ENCODE peak calls at places on chromosome 1, in six cellular contexts. X is kidney, E is IMR-90, Z is GM23248, M is colonic mucosa, D is fibroblast of lung. G is an unnamed sample. For H3K9me3 and H3K4me1, the result is how much of the 10 kb centered on the place peaks cover.

GRCh38 chr1:198780376-198780775 is 141.5 kb downstream of the PTPRC start:
- DNase-seq in E (peak), Z (no peak), X (no peak), M (no peak), D (peak), G (no peak)

GRCh38 chr1:43432907-43433306 is 20.8 kb downstream of the HYI start:
- DNase-seq in M (no peak), Z (no peak), D (no peak), E (no peak), X (no peak), G (no peak)

GRCh38 chr1:182080955-182081582 is 19.6 kb upstream of the ZNF648 start:
- DNase-seq in Z (peak), D (peak), M (no peak), X (no peak), E (peak), G (no peak)

GRCh38 chr1:90114521-90115141 is 119.7 kb downstream of the ZNF326 start:
- DNase-seq in M (no peak), E (peak), Z (peak), X (no peak), D (peak), G (no peak)

GRCh38 chr1:232038704-232039103 is 412.1 kb downstream of the DISC1 start:
- DNase-seq in X (no peak), Z (peak), M (no peak), E (no peak), D (no peak), G (no peak)

GRCh38 chr1:181568736-181569135 is 85.4 kb downstream of the CACNA1E start:
- DNase-seq in X (no peak), D (no peak), M (no peak), E (no peak), Z (no peak), G (no peak)

GRCh38 chr1:43447891-43448708 is 5.6 kb downstream of the HYI start:
- DNase-seq in D (no peak), M (no peak), Z (no peak), X (peak), E (no peak), G (peak)

GRCh38 chr1:12464627-12465056 is 153.4 kb downstream of the DHRS3 start:
- DNase-seq in E (peak), X (no peak), Z (peak), M (no peak), D (peak), G (no peak)

GRCh38 chr1:78004719-78005346 is at the start of gene DNAJB4:
- DNase-seq in M (peak), D (peak), X (no peak), E (peak), Z (peak), G (no peak)

GRCh38 chr1:232422901-232423300 is 207.0 kb downstream of the SIPA1L2 start:
- DNase-seq in E (peak), X (no peak), M (no peak), D (no peak), Z (peak), G (no peak)

GRCh38 chr1:231937013-231937754 is 310.6 kb downstream of the DISC1 start:
- DNase-seq in E (no peak), D (no peak), X (no peak), M (peak), Z (no peak), G (peak)

GRCh38 chr1:225754940-225755635 is 22.5 kb upstream of the SRP9 start:
- DNase-seq in Z (peak), M (peak), E (peak), D (peak), X (no peak), G (no peak)

GRCh38 chr1:148292915-148293314 is 140.8 kb upstream of the NBPF11 start:
- DNase-seq in E (no peak), M (no peak), X (no peak), D (no peak), Z (no peak), G (no peak)

DNA sequence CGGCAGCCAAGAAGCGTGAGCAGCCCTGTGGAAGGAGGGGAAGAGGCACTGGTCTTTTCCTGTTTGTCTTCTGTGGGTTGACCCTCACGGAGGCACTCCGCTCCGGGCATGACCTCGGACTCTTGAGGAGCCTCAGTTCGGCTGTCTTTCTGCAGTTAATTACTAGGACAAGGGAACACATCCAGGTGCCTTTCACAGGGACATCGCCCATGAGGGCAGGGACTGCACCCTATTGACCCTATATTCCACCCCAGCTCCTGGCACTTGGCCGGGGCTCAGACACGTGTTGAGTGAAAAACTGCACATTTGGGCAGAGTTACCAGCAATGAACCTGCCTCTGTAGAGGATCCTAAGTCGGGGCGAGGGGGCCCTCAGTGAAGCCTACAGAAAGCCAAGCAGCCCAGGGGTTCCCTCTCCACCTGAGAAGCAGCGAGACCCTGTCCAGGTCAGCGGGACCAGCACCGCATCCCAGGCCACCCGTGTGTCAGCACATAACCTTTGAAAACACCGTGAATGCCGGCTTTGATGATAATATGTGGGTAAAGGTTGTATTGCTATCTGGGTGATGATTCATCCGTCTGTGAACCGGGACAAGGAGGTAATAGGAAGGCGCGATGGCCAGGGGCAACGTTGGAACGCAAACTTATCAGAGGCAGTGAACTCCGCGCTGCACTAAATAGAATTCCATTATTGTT is 161.4 kb upstream of the ARHGEF16 start:
- DNase-seq in E (no peak), M (no peak), X (no peak), D (peak), Z (no peak), G (no peak)
- H3K4me3 ChIP-seq in E (no peak), M (no peak), X (no peak), D (no peak), Z (no peak), G (no peak)

DNA sequence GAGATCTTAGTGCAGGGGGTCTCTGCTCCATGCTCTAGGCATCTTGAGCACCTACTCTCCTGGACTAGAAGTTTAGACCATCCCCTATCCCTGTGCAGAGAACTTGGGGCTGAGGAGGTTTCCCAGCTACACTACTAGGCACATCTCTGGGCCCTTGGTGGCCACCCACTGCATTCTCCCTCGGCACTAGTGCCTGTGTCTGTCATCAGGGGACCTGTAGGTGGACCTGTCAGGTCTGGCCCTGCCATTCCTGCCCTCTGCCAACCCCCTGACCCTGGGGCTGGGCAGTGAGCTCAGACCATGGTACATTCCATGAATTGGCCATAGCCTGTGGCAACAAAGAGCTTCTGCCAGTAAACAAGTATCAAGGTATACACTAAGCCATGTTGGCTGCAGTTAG is 269.1 kb downstream of the AKT3 start:
- DNase-seq in Z (no peak), E (no peak), M (no peak), X (no peak), D (no peak), G (no peak)
- H3K9me3 ChIP-seq in Z (under half), E (under half), M (under half), X (under half), D (under half), G (under half)

GRCh38 chr1:24993871-24994270 is 63.8 kb upstream of the RUNX3 start:
- DNase-seq in M (no peak), D (no peak), E (no peak), Z (no peak), X (peak), G (no peak)
- H3K4me1 ChIP-seq in M (under half), D (under half), E (under half), Z (under half), X (under half), G (under half)

GRCh38 chr1:87346130-87346804 is 17.6 kb downstream of the LMO4 start:
- DNase-seq in E (no peak), D (no peak), M (no peak), X (no peak), Z (no peak), G (no peak)
- H3K4me3 ChIP-seq in E (no peak), D (no peak), M (no peak), X (no peak), Z (no peak), G (no peak)

GRCh38 chr1:2931722-2932401 is 89.4 kb upstream of the ACTRT2 start:
- DNase-seq in D (no peak), M (no peak), Z (no peak), E (no peak), X (peak), G (no peak)
- H3K9me3 ChIP-seq in D (under half), M (under half), Z (under half), E (half or more), X (under half), G (under half)

DNA sequence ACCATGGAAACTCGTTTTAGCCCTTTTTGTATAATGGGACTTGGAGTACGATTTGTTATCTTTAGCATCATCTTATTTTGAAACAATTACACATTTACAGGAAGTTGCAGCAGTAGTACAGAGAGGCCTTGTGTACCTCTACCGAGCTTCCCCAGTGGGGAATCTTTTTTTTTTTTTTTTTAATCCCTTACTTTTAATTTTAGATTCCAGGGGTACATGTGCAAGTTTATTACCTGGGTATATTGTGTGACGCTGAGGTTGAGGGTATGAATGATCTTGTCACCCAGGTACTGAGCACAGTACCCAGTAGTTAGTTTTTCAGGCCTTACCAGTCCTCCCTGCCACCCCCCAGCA is 45.9 kb downstream of the HHAT start:
- DNase-seq in Z (no peak), E (no peak), M (no peak), X (no peak), D (no peak), G (no peak)
- H3K4me1 ChIP-seq in Z (under half), E (under half), M (under half), X (under half), D (under half), G (under half)

GRCh38 chr1:63775418-63776127 is 1.8 kb downstream of the ROR1 start:
- DNase-seq in X (no peak), E (peak), D (no peak), M (no peak), Z (no peak), G (no peak)

GRCh38 chr1:63777965-63778880 is 4.4 kb downstream of the ROR1 start:
- DNase-seq in X (no peak), E (no peak), M (no peak), Z (no peak), D (no peak), G (no peak)

GRCh38 chr1:63774617-63775417 is 1.0 kb downstream of the ROR1 start:
- DNase-seq in D (peak), M (peak), X (peak), E (peak), Z (peak), G (peak)

GRCh38 chr1:63779338-63779819 is 5.6 kb downstream of the ROR1 start:
- DNase-seq in X (no peak), D (no peak), Z (no peak), M (no peak), E (peak), G (no peak)

GRCh38 chr1:63777286-63777685 is 3.5 kb downstream of the ROR1 start:
- DNase-seq in D (no peak), X (no peak), M (no peak), E (no peak), Z (no peak), G (no peak)
- H3K4me3 ChIP-seq in D (no peak), X (no peak), M (no peak), E (no peak), Z (no peak), G (no peak)

DNA sequence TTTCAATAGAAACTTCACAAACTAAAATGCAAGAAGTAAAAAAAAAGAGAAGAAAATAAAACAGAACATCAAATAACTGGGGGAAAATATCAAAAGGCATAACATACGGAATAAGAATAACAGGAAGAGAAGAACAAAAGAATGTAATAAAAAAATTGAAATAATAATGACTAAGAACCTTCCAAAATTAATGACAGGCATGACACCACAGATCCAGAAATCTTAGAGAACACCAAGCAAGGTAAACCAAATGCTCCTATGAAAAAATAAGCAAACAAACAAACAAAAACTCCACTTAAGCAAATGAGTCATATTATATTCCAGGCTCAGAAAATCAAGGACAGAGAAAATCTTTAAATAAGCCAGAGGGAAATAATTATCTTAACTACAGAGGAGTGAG is 8.7 kb downstream of the OR10J1 start:
- DNase-seq in Z (no peak), M (no peak), E (no peak), D (no peak), X (no peak), G (no peak)
- H3K9me3 ChIP-seq in Z (under half), M (under half), E (under half), D (under half), X (under half), G (under half)

DNA sequence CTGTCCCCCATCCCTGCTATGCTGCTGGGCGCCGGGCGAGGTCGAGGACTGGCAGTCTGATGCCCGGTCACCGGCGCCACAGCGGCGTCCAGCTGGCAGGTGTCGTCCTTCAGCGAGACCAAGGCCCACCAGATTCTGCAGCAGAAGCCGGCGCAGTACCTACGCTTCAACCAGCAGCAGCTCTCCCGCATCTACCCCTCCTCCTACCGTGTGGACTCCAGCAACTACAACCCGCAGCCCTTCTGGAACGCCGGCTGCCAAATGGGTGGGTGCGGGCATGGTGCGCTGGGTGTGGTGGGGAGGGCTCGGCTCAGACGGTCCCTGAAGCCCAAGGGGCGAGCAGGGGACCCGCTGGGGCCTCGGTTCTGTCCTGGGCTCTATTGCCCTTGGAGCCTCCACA is 20.7 kb downstream of the PLCH2 start:
- DNase-seq in X (no peak), E (no peak), M (no peak), Z (no peak), D (no peak), G (no peak)
- H3K4me1 ChIP-seq in X (under half), E (under half), M (under half), Z (under half), D (under half), G (under half)

GRCh38 chr1:119046429-119047039 is 58.4 kb upstream of the TBX15 start:
- DNase-seq in Z (peak), M (no peak), D (peak), X (no peak), E (peak), G (no peak)

GRCh38 chr1:119045091-119045746 is 57.1 kb upstream of the TBX15 start:
- DNase-seq in Z (no peak), M (no peak), D (no peak), X (no peak), E (no peak), G (no peak)

GRCh38 chr1:119048624-119049404 is 60.7 kb upstream of the TBX15 start:
- DNase-seq in D (no peak), E (no peak), Z (no peak), M (no peak), X (no peak), G (no peak)

GRCh38 chr1:119047040-119047438 is 58.9 kb upstream of the TBX15 start:
- DNase-seq in M (no peak), Z (peak), E (peak), D (peak), X (no peak), G (no peak)
- H3K4me3 ChIP-seq in M (no peak), Z (peak), E (no peak), D (no peak), X (no peak), G (no peak)